ENCODE peak calls at places on chromosomes 3 and 15, in nine cellular contexts. M is Right ventricle myocardium superior; J is activated T-helper 1 cell treated with Interleukin-2 at 50 U/mL for 16 hours; C is progenitor cell of endocrine pancreas; A is glutamatergic neuron; W is NCI-H146; I is activated T-cell treated with anti-CD3 and anti-CD28 coated beads for 1 hour; T is effector CD4-positive, alpha-beta T cell; K is Caki2. P is an unnamed sample.
A peak's percentile ranks its signal among the peaks of the same experiment; 100 is the strongest.

GRCh38 chr15:57522148-57522547 is 69.6 kb upstream of the MYZAP start:
- DNase-seq in W (no peak), T (no peak), A (no peak), M (no peak), J (no peak), K (peak; percentile 30), I (no peak), C (no peak), P (no peak)

GRCh38 chr15:33960160-33960559 is 8.1 kb upstream of the CHRM5 start:
- DNase-seq in J (no peak), C (no peak), K (no peak), M (no peak), A (no peak), T (no peak), I (no peak), W (no peak), P (no peak)

GRCh38 chr3:155744626-155745324 is at the start of gene PLCH1:
- DNase-seq in K (peak; percentile 90), M (peak; percentile 73), A (peak; percentile 86), I (peak; percentile 4), J (peak; percentile 14), W (peak; percentile 81), T (peak; percentile 17), C (peak; percentile 59), P (peak; percentile 77)

GRCh38 chr15:46654993-46655392 is 1020.2 kb downstream of the SQOR start:
- DNase-seq in C (no peak), J (no peak), A (no peak), T (no peak), I (no peak), W (no peak), M (no peak), K (no peak), P (no peak)

GRCh38 chr3:14793126-14793857 is 25.5 kb upstream of the FGD5 start:
- DNase-seq in W (no peak), I (no peak), K (no peak), A (no peak), C (no peak), J (no peak), T (no peak), M (peak; percentile 57), P (peak; percentile 76)

GRCh38 chr3:176574736-176575135 is 622.5 kb downstream of the TBL1XR1 start:
- DNase-seq in A (no peak), T (no peak), I (no peak), C (no peak), M (no peak), J (no peak), W (no peak), K (no peak), P (no peak)

GRCh38 chr3:69741057-69741830 is 2.0 kb downstream of the MITF start:
- DNase-seq in I (no peak), K (no peak), A (no peak), T (no peak), J (no peak), M (no peak), C (no peak), W (no peak), P (no peak)

GRCh38 chr15:34109775-34110663 is 8.1 kb downstream of the PGBD4 start:
- DNase-seq in J (no peak), W (peak; percentile 5), T (no peak), M (no peak), A (no peak), I (no peak), K (peak; percentile 17), C (no peak), P (no peak)

GRCh38 chr3:49298511-49298910 is 21.5 kb upstream of the C3orf62 start:
- DNase-seq in J (no peak), T (no peak), I (no peak), A (no peak), M (no peak), W (no peak), K (no peak), C (no peak), P (no peak)

GRCh38 chr3:120341658-120342346 is 7.4 kb downstream of the LRRC58 start:
- DNase-seq in M (no peak), K (no peak), I (no peak), A (peak; percentile 29), W (no peak), C (no peak), T (no peak), J (no peak), P (no peak)

GRCh38 chr3:196813903-196814302 is 53.8 kb upstream of the SENP5 start:
- DNase-seq in C (no peak), A (no peak), I (no peak), J (no peak), W (no peak), T (no peak), K (peak; percentile 27), M (no peak), P (no peak)

GRCh38 chr15:84648539-84648938 is 5.5 kb downstream of the WDR73 start:
- DNase-seq in W (no peak), J (no peak), M (peak; percentile 84), K (no peak), C (no peak), I (no peak), A (no peak), T (no peak), P (no peak)

GRCh38 chr3:123159926-123160635 is 41.7 kb upstream of the SEC22A start:
- DNase-seq in C (no peak), K (no peak), I (no peak), A (no peak), W (no peak), T (no peak), M (no peak), J (no peak), P (no peak)

GRCh38 chr3:65584002-65584401 is 454.7 kb downstream of the MAGI1 start:
- DNase-seq in I (no peak), T (no peak), J (no peak), M (no peak), W (no peak), K (no peak), C (no peak), A (no peak), P (no peak)

GRCh38 chr3:127646501-127647046 is 17.6 kb downstream of the PODXL2 start:
- DNase-seq in C (no peak), K (no peak), T (no peak), M (no peak), J (no peak), I (no peak), W (no peak), A (no peak), P (no peak)

GRCh38 chr3:38454179-38454883 is 641 bp downstream of the ACVR2B start:
- DNase-seq in W (peak; percentile 46), A (peak; percentile 57), I (no peak), T (no peak), J (peak; percentile 20), K (peak; percentile 33), M (peak; percentile 54), C (peak; percentile 34), P (no peak)

GRCh38 chr3:188227442-188227841 is 73.5 kb downstream of the LPP start:
- DNase-seq in I (no peak), C (no peak), J (no peak), K (no peak), A (no peak), T (no peak), M (no peak), W (no peak), P (no peak)

GRCh38 chr3:136626448-136626847 is 125.7 kb downstream of the STAG1 start:
- DNase-seq in T (no peak), I (no peak), K (no peak), J (no peak), A (no peak), C (no peak), W (no peak), M (no peak), P (no peak)

GRCh38 chr3:150342951-150343468 is 65.1 kb upstream of the TSC22D2 start:
- DNase-seq in M (no peak), I (no peak), K (no peak), T (no peak), J (no peak), C (no peak), A (no peak), W (no peak), P (no peak)

GRCh38 chr3:17143893-17144664 is 259.3 kb downstream of the PLCL2 start:
- DNase-seq in K (no peak), A (no peak), M (no peak), W (no peak), C (no peak), I (no peak), J (no peak), T (no peak), P (no peak)

GRCh38 chr15:28980709-28981350 is 95.1 kb downstream of the APBA2 start:
- DNase-seq in T (no peak), A (no peak), I (no peak), K (no peak), C (no peak), M (no peak), J (no peak), W (no peak), P (no peak)

GRCh38 chr3:99825239-99825638 is 7.6 kb downstream of the CMSS1 start:
- DNase-seq in M (no peak), T (no peak), W (no peak), C (no peak), I (no peak), A (no peak), K (peak; percentile 14), J (no peak), P (no peak)

GRCh38 chr3:73508330-73508954 is 116.3 kb downstream of the PDZRN3 start:
- DNase-seq in T (no peak), K (peak; percentile 25), J (no peak), W (peak; percentile 77), C (no peak), A (peak; percentile 51), M (no peak), I (peak; percentile 4), P (no peak)

GRCh38 chr15:65094294-65094995 is 17.9 kb downstream of the KBTBD13 start:
- DNase-seq in M (peak; percentile 55), K (no peak), A (no peak), C (no peak), I (no peak), W (no peak), T (no peak), J (no peak), P (peak; percentile 51)

GRCh38 chr15:71160976-71161375 is 45.7 kb downstream of the THSD4 start:
- DNase-seq in K (no peak), J (no peak), I (no peak), T (no peak), A (no peak), W (no peak), M (no peak), C (no peak), P (no peak)

P was measured in sciatic nerve.